ENCODE peak calls at places on chromosomes 12 and 14, in five cellular contexts. One of them, this sample, is unnamed.

GRCh38 chr12:28652239-28652638 is 462.0 kb downstream of the CCDC91 start:
- DNase-seq in tibial nerve: no peak
- DNase-seq in K562: no peak
- DNase-seq in IMR-90: peak; percentile 2
- DNase-seq in HFF-Myc: no peak
- DNase-seq in this sample: no peak

GRCh38 chr12:126608607-126609175 is 1543.5 kb downstream of the AACS start:
- DNase-seq in tibial nerve: no peak
- DNase-seq in K562: no peak
- DNase-seq in IMR-90: no peak
- DNase-seq in HFF-Myc: no peak
- DNase-seq in this sample: no peak

GRCh38 chr12:3218846-3219632 is 141.9 kb downstream of the TSPAN9 start:
- DNase-seq in tibial nerve: no peak
- DNase-seq in K562: no peak
- DNase-seq in HFF-Myc: no peak
- DNase-seq in IMR-90: no peak
- DNase-seq in this sample: no peak

GRCh38 chr12:91143241-91143640 is 31.9 kb upstream of the LUM start:
- DNase-seq in HFF-Myc: no peak
- DNase-seq in tibial nerve: no peak
- DNase-seq in K562: no peak
- DNase-seq in IMR-90: peak; percentile 12
- DNase-seq in this sample: no peak

GRCh38 chr14:87896393-87897380 is 96.3 kb downstream of the GALC start:
- DNase-seq in HFF-Myc: peak; percentile 63
- DNase-seq in IMR-90: peak; percentile 56
- DNase-seq in K562: peak; percentile 41
- DNase-seq in tibial nerve: no peak
- DNase-seq in this sample: no peak

GRCh38 chr12:66087365-66087943 is 43.1 kb downstream of the LLPH start:
- DNase-seq in K562: peak; percentile 23
- DNase-seq in tibial nerve: peak; percentile 58
- DNase-seq in HFF-Myc: peak; percentile 78
- DNase-seq in IMR-90: peak; percentile 88
- DNase-seq in this sample: peak; percentile 55

GRCh38 chr12:117518594-117519270 is 157.3 kb upstream of the NOS1 start:
- DNase-seq in tibial nerve: no peak
- DNase-seq in HFF-Myc: no peak
- DNase-seq in IMR-90: no peak
- DNase-seq in K562: no peak
- DNase-seq in this sample: no peak

GRCh38 chr12:92141585-92142244 is 3.9 kb downstream of the BTG1 start:
- DNase-seq in IMR-90: no peak
- DNase-seq in tibial nerve: no peak
- DNase-seq in HFF-Myc: no peak
- DNase-seq in K562: no peak
- DNase-seq in this sample: no peak

GRCh38 chr14:67426983-67427601 is 15.1 kb upstream of the PLEK2 start:
- DNase-seq in tibial nerve: peak; percentile 35
- DNase-seq in K562: peak; percentile 70
- DNase-seq in HFF-Myc: peak; percentile 48
- DNase-seq in IMR-90: peak; percentile 76
- DNase-seq in this sample: peak; percentile 84

GRCh38 chr12:70393787-70394519 is 27.9 kb downstream of the KCNMB4 start:
- DNase-seq in HFF-Myc: no peak
- DNase-seq in IMR-90: peak; percentile 11
- DNase-seq in tibial nerve: no peak
- DNase-seq in K562: no peak
- DNase-seq in this sample: no peak

GRCh38 chr14:33949051-33950037 is 1.5 kb downstream of the EGLN3 start:
- DNase-seq in IMR-90: no peak
- DNase-seq in K562: peak; percentile 18
- DNase-seq in HFF-Myc: no peak
- DNase-seq in tibial nerve: no peak
- DNase-seq in this sample: no peak

GRCh38 chr14:33946679-33947078 is 4.2 kb downstream of the EGLN3 start:
- DNase-seq in IMR-90: no peak
- DNase-seq in K562: no peak
- DNase-seq in HFF-Myc: no peak
- DNase-seq in tibial nerve: no peak
- DNase-seq in this sample: no peak

GRCh38 chr14:33951183-33951840 is 438 bp upstream of the EGLN3 start:
- DNase-seq in tibial nerve: no peak
- DNase-seq in IMR-90: no peak
- DNase-seq in K562: no peak
- DNase-seq in HFF-Myc: no peak
- DNase-seq in this sample: no peak

GRCh38 chr14:33950320-33951182 is at the start of gene EGLN3:
- DNase-seq in HFF-Myc: peak; percentile 21
- DNase-seq in IMR-90: peak; percentile 44
- DNase-seq in tibial nerve: peak; percentile 58
- DNase-seq in K562: peak; percentile 87
- DNase-seq in this sample: peak; percentile 90

DNA sequence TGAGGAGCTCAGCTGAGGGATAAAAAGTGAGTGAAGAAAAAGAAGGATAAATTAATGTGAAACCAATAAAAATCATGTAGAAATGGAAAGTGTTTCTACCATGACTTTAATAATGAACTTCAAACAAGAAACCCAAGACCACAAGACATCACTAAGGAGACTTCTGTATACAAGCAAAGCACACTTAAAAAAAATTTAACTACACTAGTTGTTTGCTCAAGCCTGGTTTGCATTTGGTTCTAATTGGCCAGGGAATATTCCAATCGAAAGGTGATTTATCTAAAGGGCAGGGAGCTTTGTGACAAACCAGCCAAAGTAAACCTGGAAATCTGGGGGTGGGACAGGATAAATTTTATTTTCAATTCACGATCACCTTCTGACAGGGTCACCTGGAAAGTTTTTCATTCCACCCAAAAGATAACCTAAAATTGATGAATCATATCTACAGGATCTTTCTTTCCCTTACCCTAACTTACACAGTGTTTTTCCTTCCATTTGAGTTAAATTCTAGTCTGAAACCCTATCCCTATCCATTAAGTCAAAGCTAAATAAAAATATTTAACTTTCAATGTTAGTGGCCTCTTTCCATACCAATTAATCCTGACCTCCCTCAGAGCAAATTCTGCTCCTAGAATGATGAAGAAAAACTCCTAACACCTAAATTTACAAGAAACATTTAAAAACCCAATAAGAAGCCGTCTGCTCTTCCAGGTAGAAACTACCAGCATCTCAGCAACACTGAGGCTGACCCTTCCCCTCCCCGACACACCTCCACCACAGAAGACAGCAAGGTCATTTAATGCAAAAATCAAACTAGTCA is 2.5 kb downstream of the EGLN3 start:
- DNase-seq in HFF-Myc: no peak
- DNase-seq in tibial nerve: no peak
- DNase-seq in IMR-90: no peak
- DNase-seq in K562: no peak
- DNase-seq in this sample: no peak
- H3K4me3 ChIP-seq in HFF-Myc: peak overlapping the region; percentile 65
- H3K4me3 ChIP-seq in tibial nerve: peak overlapping the region; percentile 67
- H3K4me3 ChIP-seq in IMR-90: no peak overlapping the region
- H3K4me3 ChIP-seq in K562: peak overlapping the region; percentile 60
- H3K4me3 ChIP-seq in this sample: no peak overlapping the region

GRCh38 chr12:49055978-49056754 is 4.4 kb downstream of the KMT2D start:
- DNase-seq in K562: peak; percentile 65
- DNase-seq in tibial nerve: no peak
- DNase-seq in HFF-Myc: peak; percentile 48
- DNase-seq in IMR-90: peak; percentile 82
- DNase-seq in this sample: peak; percentile 36

GRCh38 chr12:49054096-49054495 is 6.5 kb downstream of the KMT2D start:
- DNase-seq in K562: no peak
- DNase-seq in IMR-90: no peak
- DNase-seq in tibial nerve: no peak
- DNase-seq in HFF-Myc: no peak
- DNase-seq in this sample: no peak

GRCh38 chr12:49052451-49053208 is 8.0 kb downstream of the KMT2D start:
- DNase-seq in tibial nerve: no peak
- DNase-seq in HFF-Myc: no peak
- DNase-seq in K562: no peak
- DNase-seq in IMR-90: no peak
- DNase-seq in this sample: no peak

GRCh38 chr12:49055092-49055491 is 5.5 kb downstream of the KMT2D start:
- DNase-seq in tibial nerve: no peak
- DNase-seq in HFF-Myc: no peak
- DNase-seq in K562: no peak
- DNase-seq in IMR-90: no peak
- DNase-seq in this sample: no peak

GRCh38 chr12:49054524-49054923 is 6.1 kb downstream of the KMT2D start:
- DNase-seq in IMR-90: no peak
- DNase-seq in HFF-Myc: no peak
- DNase-seq in tibial nerve: no peak
- DNase-seq in K562: no peak
- DNase-seq in this sample: no peak
- H3K4me3 ChIP-seq in IMR-90: no peak overlapping the region
- H3K4me3 ChIP-seq in HFF-Myc: no peak overlapping the region
- H3K4me3 ChIP-seq in tibial nerve: no peak overlapping the region
- H3K4me3 ChIP-seq in K562: no peak overlapping the region
- H3K4me3 ChIP-seq in this sample: no peak overlapping the region

GRCh38 chr12:26748741-26749431 is 84.1 kb downstream of the ITPR2 start:
- DNase-seq in K562: no peak
- DNase-seq in HFF-Myc: no peak
- DNase-seq in tibial nerve: no peak
- DNase-seq in IMR-90: peak; percentile 70
- DNase-seq in this sample: no peak
- H3K4me3 ChIP-seq in K562: no peak overlapping the region
- H3K4me3 ChIP-seq in HFF-Myc: no peak overlapping the region
- H3K4me3 ChIP-seq in tibial nerve: no peak overlapping the region
- H3K4me3 ChIP-seq in IMR-90: no peak overlapping the region
- H3K4me3 ChIP-seq in this sample: no peak overlapping the region

GRCh38 chr12:93570552-93571359 is 1.7 kb upstream of the SOCS2 start:
- DNase-seq in IMR-90: peak; percentile 92
- DNase-seq in K562: peak; percentile 87
- DNase-seq in HFF-Myc: peak; percentile 60
- DNase-seq in tibial nerve: peak; percentile 87
- DNase-seq in this sample: peak; percentile 91

GRCh38 chr12:93571854-93572711 is at the start of gene SOCS2:
- DNase-seq in tibial nerve: no peak
- DNase-seq in HFF-Myc: no peak
- DNase-seq in IMR-90: peak; percentile 21
- DNase-seq in K562: peak; percentile 60
- DNase-seq in this sample: peak; percentile 56

GRCh38 chr12:93572712-93573551 is 457 bp downstream of the SOCS2 start:
- DNase-seq in tibial nerve: no peak
- DNase-seq in IMR-90: peak; percentile 23
- DNase-seq in K562: no peak
- DNase-seq in HFF-Myc: no peak
- DNase-seq in this sample: no peak

GRCh38 chr12:93571360-93571853 is 1.1 kb upstream of the SOCS2 start:
- DNase-seq in tibial nerve: peak; percentile 32
- DNase-seq in K562: peak; percentile 79
- DNase-seq in IMR-90: peak; percentile 55
- DNase-seq in HFF-Myc: no peak
- DNase-seq in this sample: peak; percentile 93

GRCh38 chr12:93573552-93574223 is 1.2 kb downstream of the SOCS2 start:
- DNase-seq in HFF-Myc: no peak
- DNase-seq in K562: no peak
- DNase-seq in tibial nerve: no peak
- DNase-seq in IMR-90: peak; percentile 69
- DNase-seq in this sample: no peak
- H3K4me3 ChIP-seq in HFF-Myc: peak overlapping the region; percentile 72
- H3K4me3 ChIP-seq in K562: peak overlapping the region; percentile 93
- H3K4me3 ChIP-seq in tibial nerve: peak overlapping the region; percentile 63
- H3K4me3 ChIP-seq in IMR-90: peak overlapping the region; percentile 76
- H3K4me3 ChIP-seq in this sample: no peak overlapping the region

GRCh38 chr12:89936631-89937030 is 228.0 kb upstream of the ATP2B1 start:
- DNase-seq in IMR-90: no peak
- DNase-seq in tibial nerve: no peak
- DNase-seq in K562: no peak
- DNase-seq in HFF-Myc: no peak
- DNase-seq in this sample: no peak
- H3K4me3 ChIP-seq in IMR-90: no peak overlapping the region
- H3K4me3 ChIP-seq in tibial nerve: no peak overlapping the region
- H3K4me3 ChIP-seq in K562: no peak overlapping the region
- H3K4me3 ChIP-seq in HFF-Myc: no peak overlapping the region
- H3K4me3 ChIP-seq in this sample: no peak overlapping the region

GRCh38 chr14:63922696-63923421 is 70.1 kb downstream of the SYNE2 start:
- DNase-seq in HFF-Myc: no peak
- DNase-seq in tibial nerve: no peak
- DNase-seq in K562: no peak
- DNase-seq in IMR-90: peak; percentile 17
- DNase-seq in this sample: no peak
- H3K4me3 ChIP-seq in HFF-Myc: no peak overlapping the region
- H3K4me3 ChIP-seq in tibial nerve: no peak overlapping the region
- H3K4me3 ChIP-seq in K562: no peak overlapping the region
- H3K4me3 ChIP-seq in IMR-90: no peak overlapping the region
- H3K4me3 ChIP-seq in this sample: no peak overlapping the region

GRCh38 chr12:51862947-51863346 is 14.4 kb upstream of the FIGNL2 start:
- DNase-seq in tibial nerve: no peak
- DNase-seq in HFF-Myc: no peak
- DNase-seq in IMR-90: no peak
- DNase-seq in K562: no peak
- DNase-seq in this sample: no peak

GRCh38 chr12:51864701-51865469 is 16.4 kb upstream of the FIGNL2 start:
- DNase-seq in HFF-Myc: no peak
- DNase-seq in K562: no peak
- DNase-seq in IMR-90: no peak
- DNase-seq in tibial nerve: no peak
- DNase-seq in this sample: peak; percentile 49

GRCh38 chr12:51865470-51865745 is 16.9 kb upstream of the FIGNL2 start:
- DNase-seq in tibial nerve: no peak
- DNase-seq in K562: no peak
- DNase-seq in IMR-90: no peak
- DNase-seq in HFF-Myc: no peak
- DNase-seq in this sample: no peak

GRCh38 chr12:51863363-51863920 is 14.9 kb upstream of the FIGNL2 start:
- DNase-seq in K562: no peak
- DNase-seq in HFF-Myc: no peak
- DNase-seq in tibial nerve: no peak
- DNase-seq in IMR-90: no peak
- DNase-seq in this sample: peak; percentile 69

GRCh38 chr12:51863921-51864700 is 15.6 kb upstream of the FIGNL2 start:
- DNase-seq in IMR-90: no peak
- DNase-seq in HFF-Myc: no peak
- DNase-seq in K562: peak; percentile 39
- DNase-seq in tibial nerve: no peak
- DNase-seq in this sample: peak; percentile 90
- H3K4me3 ChIP-seq in IMR-90: no peak overlapping the region
- H3K4me3 ChIP-seq in HFF-Myc: no peak overlapping the region
- H3K4me3 ChIP-seq in K562: no peak overlapping the region
- H3K4me3 ChIP-seq in tibial nerve: peak overlapping the region; percentile 52
- H3K4me3 ChIP-seq in this sample: peak overlapping the region; percentile 55